ENCODE peak calls at places on chromosomes 7 and 10, in six cellular contexts. T is bronchial epithelial cell, Z is kidney, Q is fibroblast of mammary gland, U is OCI-LY7, W is left ventricle myocardium inferior. L is an unnamed sample.

GRCh38 chr7:125423444-125424155 is 494.0 kb upstream of the POT1 start:
- DNase-seq in W (no peak), U (no peak), T (peak), Q (peak), Z (no peak), L (peak)

GRCh38 chr10:11270135-11270857 is 252.6 kb downstream of the CELF2 start:
- DNase-seq in U (peak), W (peak), Q (peak), T (peak), Z (peak), L (peak)

GRCh38 chr10:131131726-131132561 is 179.6 kb downstream of the TCERG1L start:
- DNase-seq in T (no peak), U (no peak), Q (no peak), W (peak), Z (no peak), L (no peak)

GRCh38 chr7:83655951-83656556 is 7.1 kb upstream of the SEMA3E start:
- DNase-seq in Q (peak), W (no peak), U (peak), Z (no peak), T (peak), L (peak)

GRCh38 chr10:24269476-24269875 is 60.5 kb downstream of the KIAA1217 start:
- DNase-seq in Z (no peak), U (no peak), T (no peak), W (no peak), Q (no peak), L (no peak)

GRCh38 chr7:29343379-29343778 is 148.8 kb downstream of the CHN2 start:
- DNase-seq in U (no peak), Q (no peak), Z (no peak), W (no peak), T (no peak), L (no peak)

GRCh38 chr7:101687081-101687480 is 58.0 kb upstream of the MYL10 start:
- DNase-seq in U (no peak), Z (no peak), W (no peak), Q (no peak), T (no peak), L (no peak)

GRCh38 chr10:106147050-106147449 is 1017.5 kb downstream of the SORCS1 start:
- DNase-seq in U (no peak), W (no peak), T (no peak), Z (no peak), Q (no peak), L (no peak)

GRCh38 chr7:44291733-44292395 is 33.5 kb downstream of the CAMK2B start:
- DNase-seq in Z (peak), W (no peak), U (no peak), Q (no peak), T (no peak), L (no peak)

GRCh38 chr10:71623098-71623985 is 96.2 kb downstream of the C10orf105 start:
- DNase-seq in T (peak), Q (peak), Z (no peak), W (no peak), U (peak), L (no peak)

GRCh38 chr7:131076711-131077170 is 250.9 kb upstream of the MKLN1 start:
- DNase-seq in Z (no peak), U (no peak), W (no peak), Q (peak), T (peak), L (no peak)

GRCh38 chr7:7969306-7970112 is 913 bp downstream of the GLCCI1 start:
- DNase-seq in W (peak), T (peak), U (peak), Z (peak), Q (no peak), L (no peak)

DNA sequence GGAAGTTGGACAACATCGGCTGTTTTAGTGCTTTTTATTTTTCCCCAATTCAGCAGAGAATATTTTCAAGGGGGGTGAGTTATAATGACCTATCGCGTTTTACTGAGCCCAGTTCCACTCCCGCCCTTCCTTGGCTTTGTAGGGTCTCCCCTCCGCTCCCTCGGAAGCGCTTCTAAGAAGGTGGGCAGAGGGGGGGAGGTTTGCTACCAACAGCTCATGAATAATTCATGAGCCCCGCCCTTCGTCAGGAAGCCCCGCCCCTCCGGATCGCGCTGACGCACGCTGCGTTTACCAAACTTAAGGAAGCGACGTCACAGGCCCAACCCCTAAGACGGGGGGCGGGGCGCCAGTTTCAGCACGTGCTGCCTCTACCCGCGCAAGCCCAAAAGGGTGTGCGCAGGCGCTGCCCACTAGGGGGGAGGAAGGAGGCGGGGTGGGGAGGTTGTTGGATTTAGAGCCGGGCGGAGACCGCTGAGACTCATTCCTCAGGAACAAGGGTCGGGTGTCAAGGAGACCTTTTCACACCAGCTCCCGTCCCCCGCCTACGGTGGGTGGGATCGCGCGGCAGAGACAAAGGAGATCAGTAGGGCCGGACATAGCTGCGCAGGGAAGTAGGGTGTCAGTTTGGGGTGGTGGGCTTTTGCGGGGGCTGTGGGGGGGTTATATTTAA is 529 bp upstream of the MEPCE start:
- DNase-seq in Z (peak), Q (peak), T (peak), U (peak), W (peak), L (peak)
- H3K4me3 ChIP-seq in Z (peak), Q (peak), T (peak), U (peak), W (peak), L (peak)

DNA sequence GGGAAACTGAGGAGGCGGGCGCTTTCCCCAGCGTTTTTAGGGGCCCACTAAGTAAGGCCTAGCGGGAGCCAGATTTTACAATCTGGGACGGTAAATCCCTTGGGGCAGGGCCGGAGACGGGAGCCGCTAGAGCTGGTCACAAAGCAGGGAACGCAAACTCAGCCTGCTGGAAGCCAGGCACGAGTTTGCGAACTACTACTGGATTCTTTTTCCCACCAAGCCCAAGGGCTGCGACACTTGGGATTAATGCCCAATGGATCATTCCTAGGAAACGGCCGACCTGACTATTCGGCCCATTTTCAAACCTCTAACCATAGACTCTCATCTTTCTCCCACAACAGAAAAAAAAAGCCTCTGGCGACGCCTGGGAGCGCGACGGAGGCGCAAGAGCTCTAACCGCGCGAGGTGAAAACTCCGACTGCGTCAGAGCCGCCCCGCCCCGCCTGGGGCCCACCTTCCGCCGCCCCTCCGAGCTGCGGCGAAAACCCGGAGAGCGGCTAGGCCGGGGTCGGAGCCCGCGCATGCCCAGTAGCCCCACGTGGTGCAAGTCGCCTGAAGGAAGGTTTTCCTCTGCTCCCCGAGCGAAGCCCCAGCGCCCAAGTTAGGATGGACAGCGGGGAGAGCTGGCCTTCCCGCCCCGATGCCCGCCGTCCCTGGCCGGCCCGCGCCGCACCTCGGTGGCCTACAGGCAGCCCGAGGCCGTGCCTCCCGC is 554 bp upstream of the SGMS1 start:
- DNase-seq in Q (peak), W (peak), U (peak), T (peak), Z (peak), L (peak)
- TF ChIP-seq CTCF in Q (no peak), W (no peak), U (no peak), T (no peak), Z (no peak), L (no peak)

DNA sequence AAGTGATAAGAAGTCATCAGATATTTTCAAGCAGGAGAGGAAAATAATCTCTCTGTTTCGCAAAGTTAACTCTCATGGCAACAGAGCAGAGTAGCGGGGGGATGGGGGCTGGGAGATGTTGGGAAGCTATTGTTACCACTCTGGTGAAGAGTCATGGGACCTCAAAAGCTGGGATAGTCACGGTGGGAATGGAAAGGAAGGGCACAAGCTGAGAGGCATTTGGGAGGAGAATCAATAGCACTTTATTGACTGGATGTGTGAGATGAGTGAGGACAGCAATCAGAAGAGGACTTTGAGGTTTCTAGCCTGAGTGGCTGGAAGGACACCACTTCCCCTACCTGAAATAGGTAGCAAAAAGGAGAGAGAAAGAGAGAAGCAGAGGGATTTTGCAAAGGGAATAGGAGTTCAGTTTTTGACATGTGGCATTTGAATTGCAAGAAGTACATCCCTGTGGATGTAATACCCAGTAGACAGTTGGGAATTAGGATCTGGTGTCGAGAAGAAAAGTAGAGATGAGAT is 27.2 kb downstream of the SCD start:
- DNase-seq in T (no peak), U (peak), W (no peak), Q (no peak), Z (no peak), L (no peak)
- H3K4me3 ChIP-seq in T (peak), U (peak), W (peak), Q (peak), Z (peak), L (peak)

GRCh38 chr10:119098576-119098975 is 5.3 kb upstream of the DENND10 start:
- DNase-seq in W (no peak), Q (no peak), U (no peak), T (no peak), Z (no peak), L (no peak)

GRCh38 chr10:119103241-119103640 is 672 bp upstream of the DENND10 start:
- DNase-seq in T (no peak), Z (no peak), U (no peak), W (no peak), Q (no peak), L (no peak)

GRCh38 chr10:119104653-119105024 is 726 bp downstream of the DENND10 start:
- DNase-seq in T (no peak), Q (no peak), U (peak), Z (peak), W (peak), L (no peak)

GRCh38 chr10:119105155-119105554 is 1.2 kb downstream of the DENND10 start:
- DNase-seq in Q (no peak), U (no peak), W (no peak), T (no peak), Z (no peak), L (no peak)

DNA sequence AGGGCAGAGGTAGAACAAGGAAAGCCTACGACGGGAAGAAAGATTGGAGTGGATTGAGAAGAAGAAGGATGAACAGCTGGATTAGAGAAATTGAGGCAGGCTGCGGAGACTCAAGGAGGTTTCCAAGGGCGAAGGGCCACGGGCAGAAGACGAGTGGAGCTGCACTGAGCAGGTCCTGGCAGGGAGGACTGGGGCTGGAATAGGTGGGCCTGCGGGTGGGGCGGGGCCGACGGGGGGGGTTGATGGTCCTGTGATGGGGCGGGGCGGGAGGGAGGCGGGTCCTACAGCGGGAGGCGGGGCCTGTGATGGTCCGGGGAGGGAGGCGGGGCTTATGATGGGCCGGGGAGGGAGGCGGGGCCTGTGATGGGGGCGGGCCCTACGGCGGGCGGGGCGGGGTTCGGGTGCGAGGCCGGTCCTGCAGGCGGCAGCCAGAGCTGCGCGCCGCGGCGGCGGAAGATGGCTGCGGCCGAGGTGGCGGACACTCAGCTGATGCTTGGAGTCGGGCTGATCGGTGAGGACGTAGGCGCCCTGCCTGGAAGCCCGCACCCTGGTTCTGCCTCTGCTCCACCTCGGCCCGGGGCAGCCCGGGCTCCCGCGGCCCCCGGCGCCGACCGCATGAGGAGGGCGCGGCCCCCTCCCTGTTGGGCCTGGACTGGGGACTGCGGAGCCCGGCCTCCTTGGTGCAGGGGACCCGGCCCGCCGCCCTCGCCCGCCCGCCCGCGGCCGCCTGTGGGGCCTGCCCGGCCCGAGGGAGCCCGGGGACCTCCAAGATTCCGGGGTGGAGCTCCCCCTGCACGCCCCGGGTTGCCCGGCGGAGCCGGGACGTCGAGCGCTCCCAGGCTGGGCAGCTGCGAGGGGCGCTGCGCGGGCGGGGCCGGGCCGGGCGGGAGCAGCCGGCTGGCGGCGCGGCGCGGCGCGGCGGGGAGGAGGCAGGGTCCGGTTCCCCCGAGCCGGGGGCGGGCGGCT is at the start of gene DENND10:
- DNase-seq in T (peak), W (peak), Q (peak), Z (peak), U (peak), L (no peak)
- TF ChIP-seq CTCF in T (no peak), W (peak), Q (no peak), Z (no peak), U (no peak), L (no peak)

GRCh38 chr7:11212816-11213215 is 239.1 kb downstream of the PHF14 start:
- DNase-seq in Q (no peak), Z (no peak), U (no peak), W (no peak), T (peak), L (peak)
- H3K4me3 ChIP-seq in Q (no peak), Z (no peak), U (no peak), W (no peak), T (no peak), L (no peak)

DNA sequence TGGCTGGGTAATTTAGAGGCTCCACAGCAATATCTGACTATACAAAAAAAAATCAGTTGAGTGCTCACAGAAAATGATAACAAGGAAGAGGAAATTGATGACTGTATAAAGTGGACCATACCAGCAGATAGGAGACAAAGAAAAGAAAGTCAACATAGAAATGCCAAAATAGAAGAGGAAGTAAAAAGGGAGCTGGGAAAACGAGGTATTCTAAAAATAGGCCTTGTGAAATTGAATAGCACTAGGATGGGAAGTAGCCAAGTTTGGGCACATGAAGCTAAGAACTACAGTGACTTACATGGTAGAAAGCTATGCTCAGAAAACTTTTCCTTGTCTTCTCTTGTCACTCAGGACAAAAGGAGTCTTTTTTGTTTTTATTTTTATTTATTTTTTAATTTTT is 76.2 kb upstream of the APBB1IP start:
- DNase-seq in W (no peak), U (no peak), Q (no peak), Z (no peak), T (no peak), L (no peak)
- TF ChIP-seq CTCF in W (no peak), U (no peak), Q (no peak), Z (no peak), T (no peak), L (no peak)